ENCODE peak calls at places on chromosomes 3 and 15, in nine cellular contexts. L is non-pigmented ciliary epithelial cell; I is activated T-helper 2 cell treated with anti-CD3 and anti-CD28 coated beads, Interferon-gamma antibody, Interleukin-2, Interleukin-4, amounts not matched to agents 10 μg/mL and 5 μg/mL and 100 μg/mL, durations not matched to agents 14 hours and 24 hours and 36 hours; R is HFF-Myc; F is fibroblast of the conjunctiva; X is kidney; M is activated CD4-positive, alpha-beta T cell treated with anti-CD3 and anti-CD28 coated beads, Interleukin-2, amount 50 U/mL, for 1 hour; W is cardiac fibroblast; B is HFFc6. P is an unnamed sample.

GRCh38 chr3:123246846-123247245 is 45.1 kb downstream of the SEC22A start:
- DNase-seq in W (no peak), L (no peak), R (no peak), M (no peak), I (no peak), X (no peak), F (no peak), B (no peak), P (no peak)

GRCh38 chr3:169658311-169658931 is 5.1 kb downstream of the MECOM start:
- DNase-seq in M (no peak), R (no peak), X (no peak), B (no peak), F (no peak), I (no peak), L (no peak), W (peak), P (no peak)

GRCh38 chr15:50848349-50848748 is 60.1 kb upstream of the AP4E1 start:
- DNase-seq in I (no peak), W (no peak), B (no peak), X (no peak), M (no peak), L (no peak), R (no peak), F (no peak), P (no peak)

GRCh38 chr3:19901918-19902317 is 32.1 kb downstream of the EFHB start:
- DNase-seq in F (no peak), L (no peak), I (no peak), R (no peak), X (no peak), W (no peak), B (no peak), M (no peak), P (no peak)

GRCh38 chr15:92880796-92881569 is 19.1 kb upstream of the CHD2 start:
- DNase-seq in X (no peak), R (no peak), W (no peak), B (no peak), M (no peak), L (no peak), I (no peak), F (peak), P (no peak)

GRCh38 chr15:50124557-50125080 is 5.6 kb upstream of the ATP8B4 start:
- DNase-seq in I (no peak), L (no peak), F (no peak), R (no peak), X (no peak), B (no peak), M (no peak), W (no peak), P (no peak)

GRCh38 chr15:86743283-86743903 is 663.7 kb downstream of the AGBL1 start:
- DNase-seq in X (no peak), F (no peak), L (no peak), W (no peak), B (no peak), R (no peak), I (peak), M (peak), P (peak)

GRCh38 chr15:27249046-27249722 is 278.2 kb downstream of the GABRG3 start:
- DNase-seq in B (no peak), L (no peak), R (no peak), W (no peak), M (no peak), X (no peak), I (no peak), F (no peak), P (no peak)

GRCh38 chr3:98737301-98737700 is 25.8 kb upstream of the ST3GAL6 start:
- DNase-seq in F (no peak), I (no peak), X (no peak), B (no peak), L (no peak), M (no peak), W (no peak), R (no peak), P (no peak)

GRCh38 chr3:186888569-186888968 is 41.8 kb upstream of the ST6GAL1 start:
- DNase-seq in R (peak), F (no peak), B (no peak), L (no peak), W (no peak), M (no peak), X (no peak), I (no peak), P (no peak)

GRCh38 chr15:57611938-57612337 is 20.2 kb downstream of the MYZAP start:
- DNase-seq in X (peak), I (no peak), F (no peak), M (no peak), W (peak), B (peak), R (no peak), L (no peak), P (no peak)

GRCh38 chr15:67004142-67004541 is 61.3 kb upstream of the SMAD3 start:
- DNase-seq in B (no peak), R (no peak), F (no peak), L (no peak), I (no peak), M (no peak), W (no peak), X (no peak), P (no peak)

GRCh38 chr3:40019371-40019770 is 210.0 kb downstream of the MYRIP start:
- DNase-seq in M (no peak), B (no peak), I (no peak), L (no peak), R (no peak), W (no peak), X (no peak), F (no peak), P (no peak)

GRCh38 chr3:16587703-16588070 is 17.5 kb downstream of the DAZL start:
- DNase-seq in B (peak), M (no peak), W (peak), L (no peak), F (no peak), X (no peak), I (no peak), R (no peak), P (no peak)

GRCh38 chr15:25169318-25169717 is 214.5 kb downstream of the SNRPN start:
- DNase-seq in I (peak), L (no peak), F (no peak), W (no peak), M (no peak), R (no peak), X (peak), B (no peak), P (peak)

GRCh38 chr15:59609730-59610712 is 1.6 kb upstream of the GCNT3 start:
- DNase-seq in I (no peak), F (no peak), L (no peak), M (no peak), B (no peak), W (peak), R (no peak), X (no peak), P (no peak)

GRCh38 chr3:169299897-169300296 is 363.6 kb downstream of the MECOM start:
- DNase-seq in X (no peak), L (no peak), F (no peak), M (no peak), B (no peak), I (no peak), R (no peak), W (no peak), P (no peak)

GRCh38 chr3:13078158-13078905 is 5.1 kb upstream of the IQSEC1 start:
- DNase-seq in R (no peak), X (no peak), B (no peak), W (no peak), L (no peak), I (no peak), F (no peak), M (no peak), P (no peak)

GRCh38 chr3:71153753-71154152 is 429.8 kb downstream of the FOXP1 start:
- DNase-seq in I (no peak), L (no peak), W (no peak), R (no peak), B (no peak), M (no peak), X (no peak), F (no peak), P (no peak)

GRCh38 chr3:11638669-11639402 is 4.9 kb downstream of the VGLL4 start:
- DNase-seq in M (no peak), X (no peak), B (no peak), I (no peak), F (no peak), R (no peak), L (no peak), W (peak), P (no peak)